ENCODE peak calls at places on chromosomes 16 and 17, in five cellular contexts. F is prostate gland, A is progenitor cell of endocrine pancreas, G is ovary, H is fibroblast of the aortic adventitia. T is an unnamed sample.

GRCh38 chr16:47622666-47623176 is 161.6 kb downstream of the PHKB start:
- DNase-seq in F (no peak), A (no peak), G (no peak), H (no peak), T (no peak)

GRCh38 chr17:69501591-69502468 is 87.3 kb downstream of the MAP2K6 start:
- DNase-seq in F (peak), A (peak), G (peak), H (peak), T (no peak)

GRCh38 chr16:61957075-61957474 is 79.2 kb downstream of the CDH8 start:
- DNase-seq in F (no peak), A (no peak), G (no peak), H (no peak), T (no peak)

GRCh38 chr16:61901689-61902088 is 134.5 kb downstream of the CDH8 start:
- DNase-seq in F (no peak), A (no peak), G (no peak), H (no peak), T (no peak)

GRCh38 chr17:197352-197751 is 15.9 kb upstream of the DOC2B start:
- DNase-seq in F (no peak), A (no peak), G (no peak), H (no peak), T (no peak)

GRCh38 chr16:50495673-50496072 is 52.5 kb upstream of the NKD1 start:
- DNase-seq in F (no peak), A (no peak), G (no peak), H (no peak), T (no peak)

GRCh38 chr17:66715745-66716156 is 119.2 kb upstream of the CACNG5 start:
- DNase-seq in F (peak), A (no peak), G (no peak), H (peak), T (no peak)

GRCh38 chr16:11205754-11206459 is 50.1 kb downstream of the SOCS1 start:
- DNase-seq in F (no peak), A (no peak), G (no peak), H (no peak), T (no peak)

GRCh38 chr16:6704306-6704705 is 628.3 kb upstream of the RBFOX1 start:
- DNase-seq in F (no peak), A (no peak), G (no peak), H (no peak), T (no peak)

GRCh38 chr16:85413713-85414663 is 199.1 kb upstream of the GSE1 start:
- DNase-seq in F (no peak), A (no peak), G (no peak), H (no peak), T (peak)

GRCh38 chr16:85454171-85454883 is 158.8 kb upstream of the GSE1 start:
- DNase-seq in F (no peak), A (no peak), G (no peak), H (peak), T (no peak)

GRCh38 chr16:4113358-4114256 is 2.6 kb downstream of the ADCY9 start:
- DNase-seq in F (no peak), A (no peak), G (no peak), H (peak), T (no peak)

GRCh38 chr16:4110680-4111079 is 5.6 kb downstream of the ADCY9 start:
- DNase-seq in F (no peak), A (no peak), G (no peak), H (no peak), T (no peak)

GRCh38 chr16:4111748-4112696 is 4.2 kb downstream of the ADCY9 start:
- DNase-seq in F (no peak), A (no peak), G (no peak), H (peak), T (no peak)

GRCh38 chr16:4109250-4109736 is 6.9 kb downstream of the ADCY9 start:
- DNase-seq in F (no peak), A (no peak), G (no peak), H (no peak), T (no peak)

GRCh38 chr16:4110065-4110464 is 6.2 kb downstream of the ADCY9 start:
- DNase-seq in F (no peak), A (no peak), G (no peak), H (no peak), T (no peak)
- TF ChIP-seq CTCF in F (no peak), A (no peak), G (no peak), H (no peak), T (no peak)

GRCh38 chr17:82415786-82416185 is 2.4 kb upstream of the HEXD start:
- DNase-seq in F (no peak), A (no peak), G (no peak), H (no peak), T (no peak)

GRCh38 chr17:82416264-82416663 is 1.9 kb upstream of the HEXD start:
- DNase-seq in F (no peak), A (no peak), G (no peak), H (no peak), T (no peak)

GRCh38 chr17:82415336-82415735 is 2.8 kb upstream of the HEXD start:
- DNase-seq in F (no peak), A (no peak), G (no peak), H (no peak), T (no peak)

GRCh38 chr17:82418001-82418986 is at the start of the genes HEXD and OGFOD3:
- DNase-seq in F (peak), A (peak), G (peak), H (peak), T (peak)

DNA sequence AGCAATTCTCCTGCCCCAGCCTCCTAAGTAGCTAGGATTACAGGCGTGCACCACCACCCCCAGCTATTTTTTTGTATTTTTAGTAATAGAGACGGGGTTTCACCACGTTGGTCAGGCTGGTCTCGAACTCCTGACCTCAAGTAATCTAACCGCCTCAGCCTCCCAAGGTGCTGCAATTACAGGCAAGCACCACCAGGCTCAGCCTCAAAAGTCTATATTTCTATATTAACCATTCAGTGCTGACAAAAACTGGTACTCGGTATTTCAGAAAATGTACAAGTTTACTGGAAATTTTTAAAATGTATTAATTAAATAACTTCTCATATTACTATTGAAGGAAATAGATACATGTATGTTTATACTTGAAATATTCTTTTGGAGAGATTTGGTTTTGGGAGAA is 1.4 kb upstream of the HEXD start:
- DNase-seq in F (no peak), A (no peak), G (no peak), H (no peak), T (no peak)
- TF ChIP-seq CTCF in F (no peak), A (peak), G (no peak), H (peak), T (no peak)

DNA sequence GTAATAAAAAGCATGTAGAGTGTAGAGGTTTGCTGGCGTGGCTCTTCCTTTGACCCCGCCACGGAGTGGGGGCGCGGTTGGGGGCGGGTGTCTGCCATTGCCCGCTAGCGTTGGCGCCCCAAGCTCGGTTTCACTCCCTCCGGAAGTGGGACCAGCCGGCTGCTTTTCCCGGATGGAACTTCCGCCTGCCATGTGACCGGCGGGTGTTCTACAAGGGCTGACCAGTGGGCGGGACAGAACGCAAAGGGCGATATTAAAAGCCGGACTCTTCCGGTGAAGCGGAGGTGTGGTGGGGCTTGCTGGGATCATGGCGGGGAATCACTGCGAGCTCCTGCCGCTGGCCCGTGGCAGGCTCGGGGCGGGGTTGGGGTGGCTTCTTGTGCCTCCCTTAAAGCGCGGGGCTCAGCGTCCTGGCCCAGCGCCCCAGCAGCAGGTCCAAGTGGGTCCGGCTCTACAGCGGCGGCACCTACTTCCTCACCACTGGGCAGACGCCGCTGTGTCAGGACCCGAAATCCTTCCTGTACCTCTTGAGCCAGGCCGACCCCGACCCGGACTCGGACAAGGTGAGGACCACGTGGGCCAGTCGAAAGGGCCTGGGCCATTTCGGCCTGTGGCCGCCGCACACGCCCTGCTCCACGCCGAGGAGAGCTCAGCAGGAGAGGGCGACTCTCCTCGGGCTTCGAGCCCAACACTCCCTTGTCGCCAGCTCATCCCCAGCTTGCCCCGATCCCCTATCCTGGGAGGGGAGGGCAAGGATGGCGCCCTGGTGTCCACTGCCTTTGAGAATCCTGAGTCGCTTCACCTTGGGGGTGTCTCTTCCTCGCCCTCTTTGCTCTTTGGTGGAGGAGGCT is 65.6 kb downstream of the PDPK1 start:
- DNase-seq in F (peak), A (peak), G (peak), H (peak), T (peak)
- TF ChIP-seq CTCF in F (no peak), A (no peak), G (no peak), H (no peak), T (no peak)

DNA sequence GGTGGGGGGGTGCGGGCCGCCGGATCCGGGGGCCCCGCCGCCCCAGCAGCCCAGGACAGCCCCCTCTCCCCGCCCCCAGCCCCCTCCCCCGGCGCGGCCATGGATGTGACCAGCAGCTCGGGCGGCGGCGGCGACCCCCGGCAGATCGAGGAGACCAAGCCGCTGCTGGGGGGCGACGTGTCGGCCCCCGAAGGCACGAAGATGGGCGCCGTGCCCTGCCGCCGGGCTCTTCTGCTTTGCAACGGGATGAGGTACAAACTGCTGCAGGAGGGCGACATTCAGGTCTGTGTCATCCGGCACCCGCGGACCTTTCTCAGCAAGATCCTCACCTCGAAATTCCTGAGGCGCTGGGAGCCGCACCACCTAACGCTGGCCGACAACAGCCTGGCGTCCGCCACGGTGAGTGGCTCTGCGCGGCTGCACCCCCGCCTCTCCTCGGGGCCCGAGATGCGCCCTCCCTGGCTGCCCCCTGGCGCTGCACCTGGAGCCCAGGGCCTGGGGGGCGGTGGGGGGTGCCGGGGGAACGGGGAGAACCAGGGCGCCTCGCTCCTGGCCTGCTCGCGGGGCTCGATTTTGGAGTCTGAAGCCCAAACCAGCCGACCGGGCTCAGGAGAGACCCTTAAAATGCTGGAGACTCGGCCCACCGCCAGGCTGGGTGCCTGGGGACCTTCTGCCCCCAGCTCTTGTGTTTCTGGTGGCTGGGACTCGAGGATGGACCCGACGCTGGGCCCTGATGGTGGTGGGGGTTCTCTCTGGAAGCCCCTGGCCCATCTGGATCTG is 725 bp downstream of the CMIP start:
- DNase-seq in F (no peak), A (peak), G (peak), H (no peak), T (peak)
- TF ChIP-seq CTCF in F (no peak), A (peak), G (no peak), H (peak), T (no peak)

GRCh38 chr17:61761827-61762226 is 101.5 kb downstream of the BRIP1 start:
- DNase-seq in F (no peak), A (no peak), G (no peak), H (no peak), T (no peak)
- TF ChIP-seq CTCF in F (no peak), A (no peak), G (no peak), H (no peak), T (no peak)